ENCODE peak calls at places on chromosomes 5 and 9, in four cellular contexts. I is K562, C is endothelial cell of umbilical vein, Y is IMR-90. V is an unnamed sample.

GRCh38 chr9:136898483-136899100 is 12.3 kb downstream of the TRAF2 start:
- DNase-seq in I (no peak), C (no peak), Y (no peak), V (no peak)

GRCh38 chr9:120920495-120921178 is 6.0 kb downstream of the TRAF1 start:
- DNase-seq in I (no peak), C (no peak), Y (no peak), V (no peak)

GRCh38 chr5:96919754-96920197 is 16.1 kb upstream of the LNPEP start:
- DNase-seq in I (no peak), C (no peak), Y (no peak), V (no peak)

GRCh38 chr5:169429044-169429443 is 128.1 kb upstream of the SLIT3 start:
- DNase-seq in I (no peak), C (peak), Y (no peak), V (no peak)

GRCh38 chr5:157143127-157143959 is 678 bp upstream of the MED7 start:
- DNase-seq in I (peak), C (no peak), Y (peak), V (no peak)

GRCh38 chr9:129282308-129283211 is 104.5 kb upstream of the IER5L start:
- DNase-seq in I (no peak), C (peak), Y (no peak), V (no peak)

GRCh38 chr9:128393971-128394370 is 22.8 kb downstream of the URM1 start:
- DNase-seq in I (no peak), C (no peak), Y (no peak), V (no peak)

GRCh38 chr9:137353223-137354152 is 51.4 kb upstream of the NRARP start:
- DNase-seq in I (no peak), C (peak), Y (no peak), V (no peak)

GRCh38 chr9:78032599-78033457 is 1.2 kb upstream of the GNAQ start:
- DNase-seq in I (no peak), C (peak), Y (no peak), V (no peak)

GRCh38 chr5:1685076-1685475 is 114.6 kb downstream of the MRPL36 start:
- DNase-seq in I (no peak), C (no peak), Y (no peak), V (no peak)

GRCh38 chr5:93790401-93790800 is 49.0 kb upstream of the POU5F2 start:
- DNase-seq in I (no peak), C (no peak), Y (peak), V (no peak)

GRCh38 chr5:115487750-115488149 is 56.8 kb downstream of the FEM1C start:
- DNase-seq in I (no peak), C (no peak), Y (no peak), V (no peak)

GRCh38 chr5:164000819-164001218 is 495.4 kb downstream of the MAT2B start:
- DNase-seq in I (no peak), C (no peak), Y (no peak), V (no peak)

GRCh38 chr5:69368458-69369368 is 607 bp downstream of the AK6 start:
- DNase-seq in I (peak), C (peak), Y (peak), V (no peak)

GRCh38 chr5:64923151-64923685 is 154.5 kb downstream of the CWC27 start:
- DNase-seq in I (no peak), C (no peak), Y (peak), V (no peak)

GRCh38 chr9:120152295-120152694 is 427.7 kb downstream of the CDK5RAP2 start:
- DNase-seq in I (peak), C (no peak), Y (no peak), V (no peak)

GRCh38 chr9:113580041-113580953 is 116.8 kb downstream of the RGS3 start:
- DNase-seq in I (no peak), C (peak), Y (peak), V (peak)

GRCh38 chr9:113579270-113580040 is 115.9 kb downstream of the RGS3 start:
- DNase-seq in I (no peak), C (no peak), Y (peak), V (no peak)

GRCh38 chr9:113577525-113578261 is 114.2 kb downstream of the RGS3 start:
- DNase-seq in I (no peak), C (peak), Y (peak), V (no peak)

GRCh38 chr9:113578279-113578865 is 114.8 kb downstream of the RGS3 start:
- DNase-seq in I (no peak), C (no peak), Y (no peak), V (no peak)

GRCh38 chr9:113578877-113579269 is 115.3 kb downstream of the RGS3 start:
- DNase-seq in I (peak), C (peak), Y (peak), V (peak)
- TF ChIP-seq FOS in I (peak), C (no peak), Y (peak), V (no peak)

GRCh38 chr5:178595145-178595544 is 5.0 kb upstream of the COL23A1 start:
- DNase-seq in I (no peak), C (no peak), Y (no peak), V (no peak)
- TF ChIP-seq FOS in I (no peak), C (no peak), Y (no peak), V (no peak)

GRCh38 chr5:22258139-22258538 is 595.0 kb downstream of the CDH12 start:
- DNase-seq in I (no peak), C (no peak), Y (no peak), V (no peak)
- TF ChIP-seq FOS in I (no peak), C (no peak), Y (no peak), V (no peak)

GRCh38 chr5:110945874-110946436 is 125.6 kb upstream of the TSLP start:
- DNase-seq in I (no peak), C (no peak), Y (no peak), V (no peak)

DNA sequence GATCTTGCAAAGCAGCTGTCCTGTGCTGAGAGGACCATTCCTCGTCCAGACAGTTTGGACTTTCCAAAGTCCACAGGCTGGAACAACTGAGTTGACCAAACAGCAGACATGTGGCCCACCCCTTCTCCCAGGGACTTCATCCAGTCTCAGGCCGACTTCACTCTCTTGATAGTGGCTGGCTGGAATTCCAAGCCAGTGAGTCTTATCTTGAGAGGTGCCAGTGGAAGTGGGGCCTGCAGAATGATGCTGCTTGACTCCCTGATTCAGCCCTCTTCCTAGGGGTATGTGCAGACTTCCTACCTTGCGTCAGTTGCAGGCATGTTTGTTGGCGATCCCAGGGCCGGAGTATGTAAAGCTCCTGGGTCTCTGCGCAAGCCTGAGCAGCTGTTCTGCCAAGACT is 131.4 kb upstream of the TSLP start:
- DNase-seq in I (no peak), C (no peak), Y (peak), V (no peak)
- TF ChIP-seq FOS in I (no peak), C (no peak), Y (no peak), V (no peak)

DNA sequence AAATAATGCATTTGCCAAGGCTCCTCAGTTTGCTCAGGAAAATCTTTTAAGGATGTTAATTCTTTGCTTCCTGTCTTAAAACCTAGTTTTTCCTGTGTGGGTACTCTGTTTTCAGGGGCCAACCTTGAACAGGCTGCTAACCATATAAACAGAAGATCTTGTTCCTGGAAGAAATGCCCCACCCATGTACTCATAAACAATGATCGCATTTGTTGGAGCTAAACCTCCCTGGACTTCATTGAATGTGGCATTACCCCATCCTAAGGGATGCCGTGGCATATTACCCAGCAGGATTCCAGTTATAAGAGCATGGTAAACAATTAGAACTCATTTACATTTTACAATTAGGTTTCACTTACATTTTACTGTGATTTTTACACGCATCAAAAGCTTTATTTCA is 436.0 kb downstream of the ZNF608 start:
- DNase-seq in I (no peak), C (no peak), Y (no peak), V (no peak)
- TF ChIP-seq FOS in I (no peak), C (no peak), Y (no peak), V (no peak)

GRCh38 chr5:98635631-98636030 is 137.8 kb upstream of the RGMB start:
- DNase-seq in I (no peak), C (peak), Y (peak), V (no peak)
- TF ChIP-seq FOS in I (no peak), C (no peak), Y (no peak), V (no peak)

V was measured in GM12878.